ENCODE peak calls at places on chromosome 12, in eight cellular contexts. N is GM23338, L is GM12892, S is H1, K is suprapubic skin, A is endothelial cell of umbilical vein, R is stomach, V is Panc1. Y is an unnamed sample.

GRCh38 chr12:93624595-93625294 is 52.3 kb downstream of the SOCS2 start:
- DNase-seq in N (no peak), L (no peak), S (no peak), K (no peak), A (peak), R (no peak), V (peak), Y (no peak)

GRCh38 chr12:26274441-26275312 is 79.3 kb downstream of the SSPN start:
- DNase-seq in N (peak), L (peak), S (peak), K (peak), A (peak), R (peak), V (peak), Y (peak)

GRCh38 chr12:13444076-13444475 is 247.6 kb downstream of the EMP1 start:
- DNase-seq in N (no peak), L (no peak), S (no peak), K (no peak), A (no peak), R (no peak), V (no peak), Y (no peak)

GRCh38 chr12:81598205-81598604 is 160.9 kb downstream of the PPFIA2 start:
- DNase-seq in N (no peak), L (no peak), S (no peak), K (no peak), A (no peak), R (no peak), V (no peak), Y (no peak)

GRCh38 chr12:104699489-104700194 is 242.9 kb downstream of the CHST11 start:
- DNase-seq in N (no peak), L (no peak), S (no peak), K (no peak), A (no peak), R (no peak), V (no peak), Y (no peak)

GRCh38 chr12:61610143-61610542 is 650.1 kb upstream of the USP15 start:
- DNase-seq in N (no peak), L (no peak), S (no peak), K (no peak), A (no peak), R (no peak), V (no peak), Y (no peak)

GRCh38 chr12:67434653-67435375 is 165.7 kb downstream of the CAND1 start:
- DNase-seq in N (no peak), L (no peak), S (no peak), K (no peak), A (no peak), R (no peak), V (no peak), Y (no peak)

GRCh38 chr12:25051583-25052190 is 102.8 kb upstream of the BCAT1 start:
- DNase-seq in N (no peak), L (peak), S (no peak), K (no peak), A (no peak), R (no peak), V (no peak), Y (peak)

GRCh38 chr12:131088701-131089525 is 135.2 kb downstream of the ADGRD1 start:
- DNase-seq in N (no peak), L (no peak), S (no peak), K (peak), A (no peak), R (peak), V (no peak), Y (no peak)

GRCh38 chr12:15256760-15257159 is 35.5 kb upstream of the RERG start:
- DNase-seq in N (no peak), L (no peak), S (no peak), K (no peak), A (no peak), R (no peak), V (no peak), Y (no peak)

GRCh38 chr12:105331805-105332251 is 1.3 kb downstream of the C12orf75 start:
- DNase-seq in N (peak), L (no peak), S (peak), K (no peak), A (no peak), R (peak), V (no peak), Y (peak)

GRCh38 chr12:15220961-15221885 is at the start of gene RERG:
- DNase-seq in N (peak), L (peak), S (peak), K (peak), A (peak), R (peak), V (peak), Y (peak)

GRCh38 chr12:31991815-31992214 is 32.6 kb downstream of the RESF1 start:
- DNase-seq in N (no peak), L (no peak), S (no peak), K (no peak), A (no peak), R (no peak), V (no peak), Y (no peak)

GRCh38 chr12:123522164-123522563 is 11.4 kb downstream of the RILPL1 start:
- DNase-seq in N (no peak), L (no peak), S (no peak), K (no peak), A (no peak), R (no peak), V (no peak), Y (no peak)

GRCh38 chr12:113798552-113798951 is 167.6 kb downstream of the RBM19 start:
- DNase-seq in N (no peak), L (no peak), S (no peak), K (no peak), A (no peak), R (no peak), V (no peak), Y (no peak)

GRCh38 chr12:84276215-84276614 is 636.4 kb downstream of the SLC6A15 start:
- DNase-seq in N (no peak), L (no peak), S (no peak), K (no peak), A (no peak), R (no peak), V (no peak), Y (no peak)

DNA sequence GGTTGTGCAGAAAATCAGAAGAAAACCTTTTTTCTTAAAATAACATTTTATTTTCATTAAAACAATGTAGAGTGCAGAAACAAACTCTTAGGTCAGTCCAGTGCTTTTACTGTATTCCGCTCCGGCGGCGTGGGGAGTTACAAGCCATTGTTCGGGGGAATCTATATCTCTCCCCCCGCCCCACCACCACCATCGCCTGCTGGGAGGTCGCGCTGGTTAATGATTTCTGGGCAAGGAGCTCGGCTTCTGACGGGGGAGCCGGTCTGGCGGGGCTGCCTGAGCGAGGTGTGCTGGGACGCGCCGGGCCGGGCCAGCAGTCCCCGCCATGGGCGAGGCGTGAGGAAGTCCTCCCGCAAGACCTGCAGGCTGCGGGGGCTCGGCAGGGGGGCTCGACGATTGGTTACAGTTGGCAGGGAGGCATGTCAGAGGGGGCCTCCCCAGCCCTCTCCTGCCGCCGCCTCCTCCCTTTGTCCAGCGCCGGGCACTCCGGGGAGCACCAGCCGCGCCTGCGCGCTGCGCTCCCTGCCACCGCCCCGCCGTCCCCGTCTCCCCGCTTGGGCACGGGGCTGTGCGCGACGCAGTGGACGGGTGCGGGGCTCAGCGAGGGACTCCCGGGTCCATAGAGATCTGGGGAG is 1.0 kb upstream of the DUSP6 start:
- DNase-seq in N (peak), L (peak), S (no peak), K (peak), A (peak), R (peak), V (no peak), Y (peak)
- TF ChIP-seq POLR2AphosphoS5 in N (no peak), L (no peak), S (no peak), K (no peak), A (no peak), R (peak), V (no peak), Y (no peak)

GRCh38 chr12:6927379-6927991 is at the start of gene ATN1:
- DNase-seq in N (peak), L (peak), S (no peak), K (no peak), A (peak), R (peak), V (no peak), Y (peak)
- TF ChIP-seq POLR2AphosphoS5 in N (peak), L (peak), S (peak), K (peak), A (peak), R (peak), V (peak), Y (peak)

DNA sequence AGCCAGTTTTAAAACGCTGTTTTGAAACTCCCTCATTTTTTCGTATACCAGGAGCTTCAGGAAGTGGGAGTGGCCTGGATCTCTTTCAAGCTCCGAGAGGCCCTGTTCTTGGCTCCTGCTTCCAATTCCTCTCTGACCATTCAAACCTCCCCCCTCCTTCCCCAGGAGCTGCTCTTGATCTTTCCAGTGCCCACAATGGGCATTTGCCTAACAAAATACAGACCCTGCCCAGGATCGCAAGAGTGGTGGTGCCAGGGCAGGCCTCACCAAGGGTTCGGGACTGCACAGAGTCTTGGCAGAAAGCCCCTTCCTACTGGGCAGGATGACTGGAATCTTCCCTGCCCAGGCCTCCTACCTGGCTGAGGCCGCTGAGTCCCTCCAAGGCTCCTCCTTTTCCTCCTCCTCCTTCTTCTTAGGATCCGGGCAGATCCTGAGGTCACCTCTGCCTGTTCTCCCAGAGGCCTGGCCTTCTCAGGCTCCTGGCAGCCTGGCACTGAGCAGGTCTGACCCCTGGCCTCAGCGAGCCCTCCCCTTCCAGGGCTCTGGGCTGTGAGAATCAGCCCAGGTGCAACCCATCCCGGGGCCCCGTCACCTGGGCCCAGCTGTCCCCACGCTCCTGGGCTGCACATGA is 46.9 kb upstream of the NOS1 start:
- DNase-seq in N (peak), L (no peak), S (no peak), K (no peak), A (peak), R (peak), V (no peak), Y (peak)
- TF ChIP-seq POLR2AphosphoS5 in N (no peak), L (no peak), S (no peak), K (no peak), A (no peak), R (no peak), V (no peak), Y (no peak)

GRCh38 chr12:53096761-53097160 is 706 bp upstream of the IGFBP6 start:
- DNase-seq in N (peak), L (no peak), S (no peak), K (peak), A (no peak), R (peak), V (no peak), Y (no peak)

GRCh38 chr12:53097564-53098353 is at the start of gene IGFBP6:
- DNase-seq in N (peak), L (no peak), S (no peak), K (peak), A (peak), R (peak), V (no peak), Y (peak)

GRCh38 chr12:53097207-53097563 is 282 bp upstream of the IGFBP6 start:
- DNase-seq in N (peak), L (no peak), S (no peak), K (no peak), A (peak), R (no peak), V (no peak), Y (no peak)

GRCh38 chr12:53098982-53099651 is 1.6 kb downstream of the IGFBP6 start:
- DNase-seq in N (peak), L (peak), S (peak), K (peak), A (peak), R (peak), V (peak), Y (peak)

GRCh38 chr12:53098354-53098981 is 1.0 kb downstream of the IGFBP6 start:
- DNase-seq in N (peak), L (no peak), S (no peak), K (peak), A (peak), R (peak), V (no peak), Y (peak)
- TF ChIP-seq POLR2AphosphoS5 in N (no peak), L (no peak), S (no peak), K (no peak), A (peak), R (no peak), V (no peak), Y (no peak)

GRCh38 chr12:47758834-47759690 is at the start of gene RAPGEF3:
- DNase-seq in N (peak), L (peak), S (no peak), K (peak), A (peak), R (peak), V (no peak), Y (peak)

GRCh38 chr12:47755655-47756562 is 2.8 kb downstream of the RAPGEF3 start:
- DNase-seq in N (no peak), L (peak), S (no peak), K (no peak), A (no peak), R (peak), V (no peak), Y (peak)

GRCh38 chr12:47758584-47758833 is 171 bp downstream of the RAPGEF3 start:
- DNase-seq in N (no peak), L (no peak), S (no peak), K (no peak), A (no peak), R (no peak), V (no peak), Y (no peak)

GRCh38 chr12:47757360-47757839 is 1.3 kb downstream of the RAPGEF3 start:
- DNase-seq in N (no peak), L (no peak), S (no peak), K (no peak), A (no peak), R (no peak), V (no peak), Y (no peak)

GRCh38 chr12:47757840-47758583 is 668 bp downstream of the RAPGEF3 start:
- DNase-seq in N (no peak), L (no peak), S (no peak), K (no peak), A (peak), R (peak), V (no peak), Y (peak)
- TF ChIP-seq POLR2AphosphoS5 in N (no peak), L (no peak), S (no peak), K (no peak), A (peak), R (no peak), V (no peak), Y (no peak)

Y was measured in transverse colon.